ENCODE peak calls at places on chromosomes 12 and 14, in four cellular contexts. A is endothelial cell of umbilical vein, B is transverse colon, R is K562. Y is an unnamed sample.

GRCh38 chr12:17976202-17976601 is 113.8 kb downstream of the RERGL start:
- DNase-seq in A (peak), B (no peak), R (no peak), Y (no peak)

GRCh38 chr12:75011120-75011519 is 198.5 kb downstream of the KCNC2 start:
- DNase-seq in A (no peak), B (no peak), R (no peak), Y (no peak)

GRCh38 chr14:95136631-95137030 is 20.7 kb downstream of the DICER1 start:
- DNase-seq in A (no peak), B (no peak), R (no peak), Y (no peak)

GRCh38 chr14:64806202-64806861 is 73.4 kb downstream of the SPTB start:
- DNase-seq in A (no peak), B (no peak), R (no peak), Y (peak)

GRCh38 chr12:126676426-126676825 is 1590.5 kb upstream of the TMEM132C start:
- DNase-seq in A (no peak), B (no peak), R (no peak), Y (no peak)

GRCh38 chr14:105848570-105848969 is 322.2 kb downstream of the TMEM121 start:
- DNase-seq in A (no peak), B (no peak), R (no peak), Y (no peak)

GRCh38 chr12:114045333-114045732 is 79.2 kb upstream of the RBM19 start:
- DNase-seq in A (no peak), B (no peak), R (no peak), Y (no peak)

GRCh38 chr12:121975029-121975428 is 46.7 kb upstream of the BCL7A start:
- DNase-seq in A (no peak), B (no peak), R (no peak), Y (no peak)

GRCh38 chr14:100030441-100031153 is 34.6 kb upstream of the EVL start:
- DNase-seq in A (peak), B (no peak), R (no peak), Y (no peak)

GRCh38 chr12:115623275-115623674 is 654.2 kb downstream of the MED13L start:
- DNase-seq in A (no peak), B (no peak), R (no peak), Y (no peak)

GRCh38 chr14:69997849-69998248 is 118.6 kb downstream of the SMOC1 start:
- DNase-seq in A (peak), B (no peak), R (no peak), Y (no peak)

GRCh38 chr14:44854114-44854513 is 107.6 kb downstream of the KLHL28 start:
- DNase-seq in A (no peak), B (no peak), R (no peak), Y (no peak)

GRCh38 chr14:64937821-64938193 is 4.7 kb downstream of the GPX2 start:
- DNase-seq in A (peak), B (no peak), R (peak), Y (no peak)

GRCh38 chr12:131698286-131698685 is 12.6 kb upstream of the SFSWAP start:
- DNase-seq in A (no peak), B (no peak), R (no peak), Y (no peak)

GRCh38 chr14:34472706-34473279 is 10.8 kb upstream of the SPTSSA start:
- DNase-seq in A (no peak), B (no peak), R (no peak), Y (no peak)

GRCh38 chr12:43154498-43155045 is 397.4 kb downstream of the ADAMTS20 start:
- DNase-seq in A (no peak), B (no peak), R (no peak), Y (no peak)

GRCh38 chr12:30694971-30695326 is 720 bp downstream of the IPO8 start:
- DNase-seq in A (peak), B (peak), R (peak), Y (peak)

GRCh38 chr14:98886982-98887381 is 385.0 kb downstream of the BCL11B start:
- DNase-seq in A (no peak), B (no peak), R (no peak), Y (no peak)

GRCh38 chr12:91225316-91225715 is 42.7 kb upstream of the DCN start:
- DNase-seq in A (no peak), B (no peak), R (no peak), Y (no peak)

GRCh38 chr14:94914191-94914590 is 144.3 kb upstream of the GSC start:
- DNase-seq in A (no peak), B (peak), R (no peak), Y (no peak)

DNA sequence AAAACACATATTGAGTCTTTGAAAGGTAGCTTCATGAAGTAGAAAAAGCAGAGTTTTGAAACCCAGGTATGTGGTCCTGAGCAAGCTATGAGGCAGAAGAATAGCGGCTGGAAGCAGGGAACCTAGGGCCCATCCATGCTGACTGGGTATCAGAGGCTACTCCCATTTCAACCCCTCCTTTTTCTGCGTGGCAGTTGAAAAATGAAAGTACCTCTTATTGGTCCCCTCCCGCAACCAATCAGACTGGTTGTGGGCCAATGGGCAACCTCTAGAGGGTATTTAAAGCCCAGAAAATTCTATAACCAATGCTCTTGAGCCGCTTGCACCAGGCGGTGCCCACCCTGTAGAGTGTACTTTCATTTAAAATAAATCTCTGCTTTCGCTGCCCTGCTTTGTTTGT is 1.6 kb upstream of the SNRPF start:
- DNase-seq in A (no peak), B (no peak), R (no peak), Y (no peak)
- TF ChIP-seq POLR2AphosphoS5 in A (no peak), B (no peak), R (no peak), Y (no peak)

GRCh38 chr14:53929871-53930685 is 26.5 kb downstream of the BMP4 start:
- DNase-seq in A (no peak), B (peak), R (peak), Y (no peak)
- TF ChIP-seq CTCF in A (peak), B (peak), R (peak), Y (peak)

GRCh38 chr12:22046090-22046967 is at the start of gene CMAS:
- DNase-seq in A (peak), B (peak), R (peak), Y (peak)
- TF ChIP-seq POLR2A in A (peak), B (peak), R (peak), Y (no peak)

DNA sequence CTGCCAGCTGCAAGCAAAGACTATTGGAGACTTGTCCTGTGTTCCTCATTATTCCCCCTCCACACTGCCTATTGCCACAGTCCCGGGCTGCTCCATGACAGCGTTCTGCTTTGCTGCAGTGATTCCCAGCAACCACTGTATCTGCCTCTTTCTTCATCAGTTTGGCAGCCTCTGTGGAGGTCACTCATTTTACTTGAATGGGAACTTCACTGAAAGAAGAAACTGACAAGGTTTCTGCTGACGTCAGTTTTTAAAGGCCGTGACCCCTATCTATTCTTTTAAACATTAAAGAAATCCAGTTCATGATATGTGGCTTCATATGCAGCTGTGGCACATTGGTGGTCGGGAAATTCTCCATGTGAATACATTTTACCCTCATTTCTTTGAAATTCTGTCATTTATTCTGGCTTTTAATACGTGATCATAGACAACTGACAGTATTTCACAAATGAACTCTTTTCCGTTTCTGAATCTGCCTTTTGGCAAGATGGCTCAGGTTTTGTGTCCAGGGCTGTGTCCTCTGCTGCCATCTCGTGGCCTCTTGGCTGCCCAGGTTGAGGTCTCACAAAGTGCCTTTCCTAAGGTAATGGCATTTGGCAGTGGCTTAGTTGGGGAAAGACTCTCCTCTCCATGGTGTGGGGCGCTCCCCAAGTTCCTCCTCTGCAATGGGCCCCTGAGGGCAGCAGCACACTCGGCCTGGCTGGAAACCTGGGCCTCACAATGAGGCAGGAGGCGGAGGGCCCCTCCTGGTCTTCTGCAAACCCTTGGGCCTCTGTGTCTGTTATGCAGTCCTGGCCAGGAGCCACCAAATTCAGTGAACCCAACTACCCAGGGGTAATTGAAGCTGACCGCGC is 5.9 kb downstream of the TMEM253 start:
- DNase-seq in A (peak), B (peak), R (peak), Y (peak)
- TF ChIP-seq POLR2AphosphoS5 in A (no peak), B (no peak), R (no peak), Y (no peak)

Y was measured in spleen.